ENCODE peak calls at places on chromosomes 3 and 15, in five cellular contexts. S is iPS-NIHi11; B is OCI-M1; R is activated CD4-positive, alpha-beta T cell treated with anti-CD3 and anti-CD28 coated beads for 24 hours; Q is activated T-cell treated with anti-CD3 and anti-CD28 coated beads for 1 hour. C is an unnamed sample.

GRCh38 chr3:100407977-100408532 is 6.7 kb downstream of the LNP1 start:
- DNase-seq in S (no peak), B (no peak), R (no peak), Q (no peak), C (no peak)

GRCh38 chr15:67196672-67197363 is 57.6 kb downstream of the AAGAB start:
- DNase-seq in Q (no peak), S (no peak), R (no peak), B (no peak), C (no peak)

GRCh38 chr3:86958534-86958933 is 32.4 kb downstream of the VGLL3 start:
- DNase-seq in S (peak; percentile 11), B (no peak), R (no peak), Q (no peak), C (peak; percentile 79)

GRCh38 chr15:76844096-76844495 is 61.0 kb downstream of the SCAPER start:
- DNase-seq in S (no peak), R (no peak), B (no peak), Q (no peak), C (no peak)

GRCh38 chr15:32828507-32829186 is 110.8 kb downstream of the GREM1 start:
- DNase-seq in Q (no peak), R (no peak), S (no peak), B (peak; percentile 9), C (peak; percentile 89)

GRCh38 chr15:77650285-77650684 is 17.6 kb upstream of the LINGO1 start:
- DNase-seq in B (peak; percentile 33), S (peak; percentile 78), R (no peak), Q (no peak), C (peak; percentile 23)

GRCh38 chr3:149781216-149781615 is 11.1 kb downstream of the ANKUB1 start:
- DNase-seq in B (peak; percentile 64), S (no peak), Q (no peak), R (no peak), C (no peak)

GRCh38 chr15:53869806-53870073 is 108.5 kb upstream of the UNC13C start:
- DNase-seq in S (no peak), R (no peak), B (no peak), Q (no peak), C (no peak)

GRCh38 chr3:57230006-57230405 is 2.5 kb downstream of the APPL1 start:
- DNase-seq in S (no peak), R (no peak), B (no peak), Q (no peak), C (no peak)

GRCh38 chr3:127162947-127163645 is 29.8 kb upstream of the PRR23E start:
- DNase-seq in Q (no peak), S (peak; percentile 83), B (peak; percentile 16), R (no peak), C (no peak)

GRCh38 chr15:78133801-78134200 is 2.6 kb upstream of the CIB2 start:
- DNase-seq in S (no peak), R (no peak), Q (no peak), B (no peak), C (no peak)

GRCh38 chr3:46609074-46609735 is 3.1 kb upstream of the FAM240A start:
- DNase-seq in Q (no peak), R (no peak), S (no peak), B (no peak), C (no peak)

GRCh38 chr15:101068961-101069734 is 150.0 kb downstream of the LRRK1 start:
- DNase-seq in R (no peak), S (peak; percentile 81), B (no peak), Q (no peak), C (no peak)

GRCh38 chr3:170372190-170372879 is 14.8 kb downstream of the SKIL start:
- DNase-seq in B (no peak), Q (no peak), S (no peak), R (no peak), C (no peak)

GRCh38 chr15:75178171-75178937 is 23.3 kb upstream of the C15orf39 start:
- DNase-seq in Q (no peak), B (no peak), R (no peak), S (peak; percentile 81), C (no peak)

GRCh38 chr3:111045564-111045963 is 26.1 kb upstream of the NECTIN3 start:
- DNase-seq in S (no peak), B (no peak), Q (no peak), R (no peak), C (peak; percentile 34)

GRCh38 chr3:194170793-194171192 is 34.8 kb downstream of the HES1 start:
- DNase-seq in B (no peak), Q (no peak), R (no peak), S (no peak), C (no peak)

GRCh38 chr3:49248828-49249227 is 28.2 kb downstream of the C3orf62 start:
- DNase-seq in Q (no peak), R (no peak), S (no peak), B (peak; percentile 73), C (peak; percentile 25)

GRCh38 chr15:59224474-59224873 is 17.8 kb downstream of the LDHAL6B start:
- DNase-seq in R (no peak), Q (no peak), S (no peak), B (no peak), C (peak; percentile 18)

GRCh38 chr15:90037961-90038633 is 37.0 kb downstream of the ZNF710 start:
- DNase-seq in B (peak; percentile 58), S (no peak), R (peak; percentile 35), Q (no peak), C (peak; percentile 32)

GRCh38 chr15:39661776-39662175 is 80.9 kb downstream of the THBS1 start:
- DNase-seq in Q (no peak), S (no peak), B (no peak), R (no peak), C (no peak)

GRCh38 chr3:55202320-55202719 is 274.5 kb upstream of the LRTM1 start:
- DNase-seq in B (no peak), Q (no peak), S (no peak), R (no peak), C (peak; percentile 59)

GRCh38 chr3:11029948-11030347 is 37.4 kb downstream of the SLC6A1 start:
- DNase-seq in R (no peak), B (no peak), S (no peak), Q (no peak), C (no peak)

GRCh38 chr3:157501863-157502262 is 1.4 kb downstream of the VEPH1 start:
- DNase-seq in Q (no peak), B (no peak), S (peak; percentile 35), R (no peak), C (no peak)

GRCh38 chr15:79522656-79523055 is 90.5 kb downstream of the MINAR1 start:
- DNase-seq in B (no peak), S (no peak), Q (no peak), R (no peak), C (no peak)

GRCh38 chr3:127914584-127914983 is 448 bp upstream of the KBTBD12 start:
- DNase-seq in S (no peak), R (no peak), B (no peak), Q (no peak), C (no peak)

GRCh38 chr15:95269247-95270155 is 1038.1 kb downstream of the MCTP2 start:
- DNase-seq in Q (no peak), R (no peak), B (no peak), S (no peak), C (no peak)

GRCh38 chr3:196528639-196529233 is 13.6 kb upstream of the SMCO1 start:
- DNase-seq in B (peak; percentile 64), R (peak; percentile 79), Q (peak; percentile 76), S (peak; percentile 94), C (peak; percentile 50)

GRCh38 chr3:182959474-182960350 is 20.6 kb downstream of the DCUN1D1 start:
- DNase-seq in S (peak; percentile 33), B (peak; percentile 50), Q (no peak), R (no peak), C (no peak)

GRCh38 chr3:187208159-187208558 is 10.9 kb downstream of the RTP1 start:
- DNase-seq in R (no peak), B (no peak), S (no peak), Q (no peak), C (no peak)

GRCh38 chr15:48185527-48185926 is 5.9 kb upstream of the CTXN2 start:
- DNase-seq in S (no peak), Q (no peak), B (no peak), R (no peak), C (no peak)

GRCh38 chr15:74723754-74724334 is 1.5 kb downstream of the CYP1A1 start:
- DNase-seq in Q (no peak), S (peak; percentile 85), B (peak; percentile 85), R (no peak), C (peak; percentile 38)